ENCODE peak calls at places on chromosomes 11 and 22, in five cellular contexts. C, D, I, T and Q are unnamed samples.
A peak's percentile ranks its signal among the peaks of the same experiment; 100 is the strongest.

GRCh38 chr22:48080304-48081165 is 1318.1 kb downstream of the TBC1D22A start:
- DNase-seq in I (no peak), T (no peak), C (no peak), D (no peak), Q (no peak)

GRCh38 chr11:60310407-60310998 is 16.6 kb upstream of the MS4A6E start:
- DNase-seq in T (no peak), I (no peak), D (no peak), C (no peak), Q (no peak)

GRCh38 chr11:110075822-110076208 is 17.4 kb upstream of the ZC3H12C start:
- DNase-seq in C (no peak), D (no peak), T (no peak), I (no peak), Q (no peak)

GRCh38 chr11:115411114-115411513 is 93.1 kb downstream of the CADM1 start:
- DNase-seq in D (no peak), I (no peak), T (no peak), C (no peak), Q (no peak)

GRCh38 chr11:10526974-10527918 is 13.7 kb downstream of the RNF141 start:
- DNase-seq in I (no peak), T (peak; percentile 88), C (no peak), D (no peak), Q (peak; percentile 56)

GRCh38 chr11:107272561-107272960 is 185.1 kb downstream of the CWF19L2 start:
- DNase-seq in I (no peak), D (no peak), C (no peak), T (no peak), Q (no peak)

GRCh38 chr22:21726650-21727049 is 8.9 kb downstream of the YPEL1 start:
- DNase-seq in I (no peak), D (peak; percentile 29), C (peak; percentile 63), T (no peak), Q (no peak)

GRCh38 chr11:109940816-109941215 is 152.4 kb upstream of the ZC3H12C start:
- DNase-seq in C (no peak), T (peak; percentile 99), D (no peak), I (no peak), Q (no peak)

GRCh38 chr11:13384837-13385417 is 78.1 kb downstream of the BTBD10 start:
- DNase-seq in I (no peak), C (no peak), T (peak; percentile 48), D (peak; percentile 25), Q (peak; percentile 3)

GRCh38 chr11:15307600-15307999 is 192.9 kb downstream of the INSC start:
- DNase-seq in D (no peak), T (no peak), C (no peak), I (no peak), Q (no peak)

GRCh38 chr22:38715852-38716251 is 10.1 kb downstream of the GTPBP1 start:
- DNase-seq in D (no peak), T (no peak), I (no peak), C (no peak), Q (no peak)

GRCh38 chr11:8201524-8202365 is 32.9 kb upstream of the RIC3 start:
- DNase-seq in T (no peak), D (no peak), I (no peak), C (no peak), Q (no peak)

GRCh38 chr11:117618956-117619355 is 178.1 kb downstream of the DSCAML1 start:
- DNase-seq in C (no peak), T (no peak), I (no peak), D (no peak), Q (no peak)

GRCh38 chr11:117620659-117621058 is 176.4 kb downstream of the DSCAML1 start:
- DNase-seq in T (no peak), C (no peak), I (no peak), D (no peak), Q (no peak)

GRCh38 chr11:117623831-117624271 is 173.2 kb downstream of the DSCAML1 start:
- DNase-seq in C (no peak), I (no peak), D (no peak), T (no peak), Q (no peak)

GRCh38 chr11:117620131-117620530 is 176.9 kb downstream of the DSCAML1 start:
- DNase-seq in I (no peak), D (no peak), T (no peak), C (no peak), Q (no peak)

GRCh38 chr11:117621226-117621625 is 175.8 kb downstream of the DSCAML1 start:
- DNase-seq in C (no peak), I (no peak), T (peak; percentile 15), D (no peak), Q (no peak)
- TF ChIP-seq CTCF in C (peak; percentile 57), I (no peak), T (peak; percentile 28), D (peak; percentile 23), Q (peak; percentile 49)

GRCh38 chr11:99015634-99016454 is 4.9 kb upstream of the CNTN5 start:
- DNase-seq in C (no peak), T (peak; percentile 55), D (peak; percentile 20), I (no peak), Q (peak; percentile 32)

GRCh38 chr11:99019676-99020075 is 1.1 kb upstream of the CNTN5 start:
- DNase-seq in C (no peak), D (no peak), T (no peak), I (no peak), Q (no peak)

DNA sequence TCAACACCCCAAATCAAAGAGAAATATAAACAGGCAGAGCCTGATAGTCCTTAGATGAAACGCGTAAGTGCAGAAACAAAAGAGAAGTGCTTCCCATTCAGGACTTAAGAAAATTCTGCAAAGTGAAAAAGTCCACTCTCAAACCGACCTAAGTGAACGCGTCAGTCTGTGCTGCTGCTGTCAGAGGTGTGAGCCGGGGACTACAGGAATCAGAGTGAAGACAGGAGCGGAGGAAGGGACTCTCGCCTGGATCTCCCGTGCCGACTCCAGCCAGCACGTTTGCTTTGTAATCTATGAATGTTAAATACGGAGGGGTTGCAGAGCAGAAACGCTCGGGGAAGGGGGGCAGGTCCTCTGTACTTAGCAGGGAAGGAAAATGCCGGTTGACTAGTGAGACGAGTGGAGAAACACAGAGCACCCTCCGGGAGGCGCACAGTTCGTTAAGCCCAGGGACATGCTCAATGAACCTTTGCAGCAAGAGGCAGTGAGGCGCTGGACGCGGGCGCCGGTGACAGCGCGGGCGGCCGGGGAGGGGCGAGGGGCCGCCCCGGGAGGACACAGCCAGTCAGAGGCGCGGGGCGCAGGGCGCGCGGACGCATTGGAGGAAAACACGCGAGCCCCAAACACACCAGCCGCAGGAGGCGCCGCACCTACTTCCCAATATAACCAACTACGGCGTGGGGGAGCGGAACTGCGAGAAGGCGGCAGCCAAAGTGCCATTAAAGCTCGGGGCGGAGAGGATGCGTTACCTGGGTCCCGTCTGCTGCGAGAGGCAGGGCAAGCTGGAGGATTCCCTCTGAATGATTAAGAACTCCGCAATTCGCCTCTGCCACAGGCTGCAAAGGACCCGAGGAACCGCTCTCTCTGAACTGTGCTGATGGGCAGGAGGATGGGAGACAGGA is at the start of gene CNTN5:
- DNase-seq in D (peak; percentile 39), C (no peak), I (peak; percentile 59), T (peak; percentile 7), Q (no peak)
- TF ChIP-seq CTCF in D (no peak), C (no peak), I (no peak), T (no peak), Q (peak; percentile 42)

DNA sequence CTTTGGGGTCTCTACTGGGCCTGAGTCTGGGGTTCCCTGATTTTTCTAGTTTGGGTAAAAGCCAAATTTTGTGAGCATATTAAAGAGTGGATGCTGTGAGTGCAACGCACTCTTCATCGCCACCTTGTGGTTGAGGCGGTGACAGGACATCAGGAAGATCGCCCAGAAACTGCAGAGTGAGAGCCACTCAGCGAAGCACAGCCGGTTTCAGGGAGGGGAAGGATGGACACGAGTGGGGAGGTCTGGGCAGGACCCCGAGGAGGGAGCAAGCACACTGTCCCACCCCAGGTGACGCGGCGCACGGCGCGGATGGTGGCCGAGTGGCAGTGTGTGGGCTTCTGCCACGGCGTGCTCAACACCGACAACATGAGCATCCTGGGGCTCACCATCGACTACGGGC is 9.1 kb downstream of the SELENOO start:
- DNase-seq in D (peak; percentile 77), I (no peak), C (no peak), T (peak; percentile 47), Q (no peak)
- TF ChIP-seq CTCF in D (peak; percentile 84), I (peak; percentile 70), C (peak; percentile 82), T (peak; percentile 88), Q (peak; percentile 86)

DNA sequence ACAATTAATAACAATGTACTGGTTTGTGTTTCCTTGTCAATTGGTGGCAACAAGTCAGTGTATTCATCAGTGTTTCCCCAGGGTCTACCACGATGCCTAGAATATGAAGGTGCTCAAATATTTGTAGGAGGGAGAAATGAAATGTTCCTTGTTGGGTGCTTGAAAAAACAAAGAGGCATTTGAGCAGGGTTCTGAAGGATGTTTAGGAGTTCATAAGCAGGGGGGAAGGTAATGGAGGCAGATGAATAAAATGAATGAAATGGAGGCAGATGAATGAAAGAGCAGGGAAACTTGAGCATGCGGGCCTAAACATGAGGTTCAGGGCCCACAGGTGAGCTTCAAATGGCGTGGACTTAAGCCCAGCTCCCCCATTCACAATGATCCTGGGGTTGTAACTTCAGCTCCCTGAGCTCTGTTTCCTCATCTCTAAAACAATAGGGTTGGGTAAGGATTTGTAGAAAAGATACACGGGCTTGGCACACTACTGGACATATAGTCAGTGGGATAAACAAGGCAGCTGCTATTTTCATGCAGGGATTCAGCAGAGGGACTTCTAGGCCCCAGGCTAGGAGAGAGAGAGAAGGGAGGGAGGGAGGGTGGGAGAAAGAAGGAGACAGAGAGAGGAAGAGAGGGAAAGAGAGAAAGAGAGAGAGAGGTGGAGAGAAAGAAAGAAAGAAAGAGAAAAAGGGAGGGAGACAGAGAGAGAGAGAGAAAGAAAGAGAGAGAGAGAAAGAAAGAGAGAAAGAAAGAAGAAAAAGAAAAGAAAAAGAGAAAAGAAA is 73.7 kb downstream of the MN1 start:
- DNase-seq in D (no peak), I (no peak), T (no peak), C (no peak), Q (no peak)
- TF ChIP-seq CTCF in D (no peak), I (no peak), T (no peak), C (no peak), Q (no peak)

DNA sequence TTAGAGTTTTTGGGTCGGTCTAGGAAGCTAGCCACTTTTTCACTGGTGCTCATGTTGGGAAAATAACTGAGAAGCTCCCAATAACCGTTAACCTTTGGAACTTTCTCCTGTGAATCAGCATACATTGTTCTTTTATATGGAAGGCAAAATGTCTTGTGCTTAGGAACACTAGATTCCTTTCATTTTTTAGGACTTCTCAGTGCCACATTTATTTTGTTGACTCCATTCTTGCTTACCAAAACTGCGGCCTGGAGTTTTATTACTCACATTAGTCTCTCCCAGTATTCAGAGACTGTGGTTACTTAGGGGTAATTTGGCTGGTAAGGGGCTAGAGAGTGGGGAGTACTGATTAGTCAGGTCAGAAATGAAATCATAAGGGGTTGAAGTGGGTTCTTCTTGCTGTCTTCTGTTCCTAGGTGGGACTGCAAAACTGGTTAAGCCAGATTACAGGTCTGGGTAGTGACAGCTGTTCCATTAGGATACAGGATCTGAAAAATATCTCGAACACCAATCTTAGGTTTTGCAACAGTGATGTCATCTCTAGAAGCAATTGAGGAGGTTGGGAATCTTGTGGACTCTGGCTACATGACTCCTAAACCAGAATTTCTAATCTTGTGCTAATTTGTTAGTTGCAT is 631.4 kb upstream of the LUZP2 start:
- DNase-seq in C (no peak), I (no peak), T (peak; percentile 47), D (no peak), Q (peak; percentile 27)
- TF ChIP-seq CTCF in C (no peak), I (no peak), T (no peak), D (no peak), Q (no peak)

DNA sequence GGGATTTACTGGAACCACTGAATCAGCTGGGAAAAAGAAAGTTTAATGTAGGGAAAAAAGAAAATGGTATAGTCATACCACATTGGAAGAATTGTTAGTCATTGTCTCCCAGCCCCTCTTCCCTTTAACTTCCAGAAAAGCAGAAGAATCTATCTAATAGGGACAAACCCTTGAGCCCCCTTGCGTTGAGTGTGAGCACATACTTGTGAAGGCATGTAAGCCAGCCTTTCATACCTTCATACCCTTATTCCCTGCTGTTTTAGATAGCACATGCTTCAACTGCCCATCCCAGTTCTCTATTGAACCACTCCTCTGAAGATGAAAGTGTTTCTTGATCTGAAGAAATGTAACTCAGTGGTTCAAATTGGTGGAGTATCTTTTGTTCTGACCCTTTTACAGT is 6.6 kb downstream of the TREH start:
- DNase-seq in T (no peak), C (no peak), I (no peak), D (no peak), Q (no peak)
- TF ChIP-seq CTCF in T (no peak), C (peak; percentile 31), I (no peak), D (no peak), Q (no peak)